ENCODE peak calls at places on chromosomes 3 and 15, in nine cellular contexts. G is heart left ventricle, N is HCT116, B is fibroblast of lung, Z is kidney epithelial cell, P is OCI-LY7, D is GM12878, J is thoracic aorta, F is colonic mucosa. R is an unnamed sample.

GRCh38 chr3:105367063-105367405 is 325 bp downstream of the ALCAM start:
- DNase-seq in D (no peak), Z (no peak), F (peak), G (no peak), P (peak), N (no peak), B (no peak), J (no peak), R (no peak)

GRCh38 chr15:90529008-90529368 is 735 bp upstream of the CRTC3 start:
- DNase-seq in Z (no peak), J (no peak), P (no peak), N (no peak), D (no peak), B (no peak), G (peak), F (no peak), R (no peak)

GRCh38 chr3:12906141-12906915 is 65.0 kb upstream of the RPL32 start:
- DNase-seq in B (no peak), J (no peak), G (no peak), P (no peak), F (no peak), Z (no peak), N (no peak), D (no peak), R (no peak)

GRCh38 chr15:85622432-85622831 is 172.3 kb downstream of the KLHL25 start:
- DNase-seq in N (no peak), G (no peak), B (peak), D (no peak), F (no peak), Z (no peak), P (no peak), J (no peak), R (no peak)

GRCh38 chr3:174132006-174132405 is 727.1 kb upstream of the NAALADL2 start:
- DNase-seq in F (no peak), P (no peak), Z (no peak), B (no peak), D (no peak), N (no peak), G (no peak), J (no peak), R (no peak)

GRCh38 chr3:183224180-183224579 is 28.9 kb upstream of the B3GNT5 start:
- DNase-seq in D (no peak), P (no peak), Z (no peak), N (no peak), B (no peak), J (no peak), F (no peak), G (no peak), R (no peak)

GRCh38 chr15:36738817-36739216 is 159.4 kb downstream of the CDIN1 start:
- DNase-seq in N (no peak), P (no peak), Z (no peak), G (no peak), F (no peak), J (no peak), B (no peak), D (no peak), R (no peak)

GRCh38 chr3:107520535-107520934 is 2.2 kb upstream of the BBX start:
- DNase-seq in N (no peak), B (no peak), G (no peak), J (no peak), Z (no peak), D (no peak), P (no peak), F (no peak), R (no peak)

GRCh38 chr3:9685216-9686049 is 18.2 kb upstream of the CPNE9 start:
- DNase-seq in Z (no peak), D (no peak), G (no peak), J (no peak), N (no peak), B (no peak), P (no peak), F (no peak), R (no peak)

GRCh38 chr15:70066422-70066821 is 31.3 kb downstream of the TLE3 start:
- DNase-seq in B (peak), N (no peak), P (no peak), Z (no peak), F (no peak), J (no peak), D (no peak), G (no peak), R (no peak)

GRCh38 chr15:78552597-78552996 is 12.4 kb downstream of the PSMA4 start:
- DNase-seq in G (no peak), D (no peak), F (no peak), B (no peak), P (no peak), N (no peak), Z (no peak), J (no peak), R (no peak)

GRCh38 chr15:87707076-87707475 is 549.5 kb downstream of the NTRK3 start:
- DNase-seq in G (no peak), N (no peak), J (no peak), B (no peak), F (no peak), Z (no peak), P (no peak), D (no peak), R (no peak)

GRCh38 chr3:152054315-152054714 is 180.9 kb downstream of the SUCNR1 start:
- DNase-seq in D (no peak), N (no peak), B (no peak), P (no peak), G (no peak), F (no peak), J (no peak), Z (no peak), R (no peak)

GRCh38 chr3:133588784-133589465 is 15.4 kb downstream of the CDV3 start:
- DNase-seq in J (no peak), F (no peak), D (no peak), B (no peak), N (no peak), P (no peak), Z (no peak), G (no peak), R (no peak)

GRCh38 chr3:94862703-94863102 is 799.8 kb downstream of the NSUN3 start:
- DNase-seq in N (no peak), D (no peak), F (no peak), G (no peak), J (no peak), Z (no peak), B (peak), P (peak), R (peak)

GRCh38 chr3:51434746-51435323 is 43.8 kb downstream of the RBM15B start:
- DNase-seq in D (peak), Z (no peak), B (peak), J (no peak), N (peak), G (peak), F (peak), P (peak), R (peak)

GRCh38 chr3:170418422-170419300 is at the start of gene CLDN11:
- DNase-seq in J (no peak), N (no peak), G (peak), D (no peak), F (no peak), P (no peak), B (peak), Z (no peak), R (no peak)

GRCh38 chr3:33128706-33129105 is 14.9 kb downstream of the CRTAP start:
- DNase-seq in J (no peak), G (no peak), D (no peak), B (no peak), Z (no peak), N (no peak), P (no peak), F (no peak), R (no peak)

GRCh38 chr15:91243806-91244205 is 143.7 kb downstream of the SV2B start:
- DNase-seq in G (no peak), F (no peak), J (no peak), Z (no peak), N (no peak), D (no peak), B (no peak), P (no peak), R (no peak)

GRCh38 chr3:160665784-160666526 is 11.0 kb upstream of the ARL14 start:
- DNase-seq in J (no peak), D (peak), F (peak), B (peak), N (no peak), P (no peak), G (no peak), Z (peak), R (no peak)

GRCh38 chr15:78209646-78210348 is 24.6 kb downstream of the ACSBG1 start:
- DNase-seq in Z (no peak), D (no peak), J (no peak), P (no peak), B (no peak), F (peak), G (peak), N (no peak), R (peak)

GRCh38 chr3:54342676-54343075 is 220.3 kb downstream of the CACNA2D3 start:
- DNase-seq in F (no peak), G (no peak), J (no peak), P (no peak), B (no peak), D (no peak), Z (no peak), N (no peak), R (no peak)

GRCh38 chr3:54069961-54070360 is 52.4 kb upstream of the CACNA2D3 start:
- DNase-seq in F (no peak), G (no peak), P (peak), B (no peak), Z (no peak), J (no peak), D (no peak), N (no peak), R (no peak)

GRCh38 chr3:77313843-77314242 is 273.9 kb downstream of the ROBO2 start:
- DNase-seq in N (no peak), D (no peak), G (no peak), P (no peak), B (no peak), Z (no peak), J (no peak), F (no peak), R (no peak)

DNA sequence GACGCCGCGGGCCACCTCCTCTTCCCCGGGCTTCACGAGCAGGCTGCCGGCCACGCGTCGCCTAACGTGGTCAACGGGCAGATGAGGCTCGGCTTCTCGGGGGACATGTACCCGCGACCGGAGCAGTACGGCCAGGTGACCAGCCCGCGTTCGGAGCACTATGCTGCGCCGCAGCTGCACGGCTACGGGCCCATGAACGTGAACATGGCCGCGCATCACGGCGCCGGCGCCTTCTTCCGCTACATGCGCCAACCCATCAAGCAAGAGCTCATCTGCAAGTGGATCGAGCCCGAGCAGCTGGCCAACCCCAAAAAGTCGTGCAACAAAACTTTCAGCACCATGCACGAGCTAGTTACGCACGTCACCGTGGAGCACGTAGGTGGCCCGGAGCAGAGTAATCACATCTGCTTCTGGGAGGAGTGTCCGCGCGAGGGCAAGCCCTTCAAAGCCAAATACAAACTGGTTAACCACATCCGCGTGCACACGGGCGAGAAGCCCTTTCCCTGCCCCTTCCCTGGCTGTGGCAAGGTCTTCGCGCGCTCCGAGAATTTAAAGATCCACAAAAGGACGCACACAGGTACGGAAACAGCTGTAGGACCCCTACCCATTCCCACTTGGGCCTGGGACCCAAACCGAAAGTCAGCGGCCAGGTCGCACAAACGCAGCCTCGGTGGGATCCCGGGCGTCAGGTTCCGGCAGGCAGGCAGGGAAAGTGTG is 1.5 kb downstream of the ZIC1 start:
- DNase-seq in P (no peak), G (no peak), N (no peak), B (peak), J (no peak), F (no peak), D (no peak), Z (no peak), R (no peak)
- H3K4me3 ChIP-seq in P (no peak), G (peak), N (no peak), B (peak), J (peak), F (peak), D (no peak), Z (no peak), R (no peak)

DNA sequence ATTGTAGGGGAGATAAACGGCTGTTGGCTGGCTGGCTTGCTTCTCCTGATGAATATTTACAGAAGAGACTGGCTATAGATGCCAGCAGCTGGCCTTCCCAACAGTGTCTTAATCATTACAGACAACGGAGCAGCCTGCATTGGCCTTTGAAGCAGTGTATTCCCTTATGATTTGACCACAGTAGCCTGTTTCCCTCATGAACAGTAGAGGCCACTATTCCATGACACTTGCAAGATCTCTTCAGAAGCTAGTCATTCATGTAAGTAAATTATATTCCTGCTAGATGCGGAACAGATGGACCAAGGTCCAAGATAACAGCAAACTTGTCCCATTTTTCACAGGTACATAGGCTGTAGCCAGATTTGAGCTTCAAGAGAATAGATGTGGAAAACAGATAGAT is 47.3 kb downstream of the TMCO5A start:
- DNase-seq in F (no peak), G (no peak), Z (no peak), D (no peak), J (no peak), N (peak), P (peak), B (peak), R (no peak)
- TF ChIP-seq CTCF in F (no peak), G (peak), Z (peak), D (peak), J (no peak), N (peak), P (peak), B (peak), R (peak)

DNA sequence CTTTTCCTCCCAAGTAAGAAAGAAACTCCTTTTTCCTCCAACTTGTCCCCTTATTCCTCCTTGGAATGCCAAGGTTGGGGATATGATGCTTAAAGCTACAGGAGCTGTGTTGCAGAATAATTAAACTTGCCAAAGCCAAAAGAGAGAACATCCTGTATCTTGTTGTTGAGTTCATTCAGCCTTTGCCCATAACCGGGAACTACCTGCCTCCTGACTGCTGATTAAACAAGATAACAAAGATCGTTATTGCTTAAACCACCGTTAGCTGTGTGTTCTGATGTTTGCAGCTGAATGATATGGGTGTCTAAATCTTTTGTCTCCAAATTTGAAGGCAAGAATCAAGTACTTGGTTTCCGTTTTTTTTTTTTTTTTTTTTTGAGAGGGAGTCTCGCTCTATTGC is 61.6 kb downstream of the DPPA2 start:
- DNase-seq in D (no peak), Z (no peak), F (no peak), J (no peak), P (no peak), B (no peak), N (no peak), G (no peak), R (no peak)
- H3K4me3 ChIP-seq in D (no peak), Z (no peak), F (no peak), J (no peak), P (no peak), B (no peak), N (no peak), G (no peak), R (no peak)

GRCh38 chr3:116386168-116386567 is 59.1 kb downstream of the LSAMP start:
- DNase-seq in F (no peak), G (no peak), N (no peak), B (no peak), P (no peak), D (no peak), J (no peak), Z (no peak), R (no peak)
- TF ChIP-seq CTCF in F (no peak), G (no peak), N (no peak), B (no peak), P (no peak), D (no peak), J (no peak), Z (no peak), R (no peak)

DNA sequence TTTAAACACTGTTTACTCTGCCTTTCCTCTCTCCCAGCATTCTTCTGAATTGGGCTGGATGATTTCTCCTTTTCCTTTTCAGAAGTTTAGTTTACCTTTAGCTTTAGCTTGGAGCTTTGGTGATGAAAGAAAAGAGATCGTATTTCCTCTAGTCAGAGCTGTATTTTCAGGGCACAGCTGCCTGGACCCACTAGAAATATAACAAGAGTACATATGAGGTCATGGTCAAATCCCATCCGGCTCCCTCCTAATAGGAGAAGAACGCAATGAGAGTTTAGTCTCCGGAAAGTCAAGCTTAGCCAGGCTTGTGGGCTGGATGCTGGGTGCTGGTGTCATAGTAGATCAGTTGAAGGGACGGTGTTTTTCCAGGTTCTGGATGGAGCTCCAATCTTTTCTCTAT is 177.1 kb upstream of the PFN2 start:
- DNase-seq in G (no peak), P (no peak), F (no peak), J (no peak), D (no peak), N (no peak), B (peak), Z (no peak), R (no peak)
- H3K4me3 ChIP-seq in G (no peak), P (no peak), F (no peak), J (no peak), D (no peak), N (no peak), B (peak), Z (no peak), R (no peak)

GRCh38 chr3:15523660-15524417 is 2.3 kb upstream of the COLQ start:
- DNase-seq in B (no peak), J (no peak), Z (no peak), G (no peak), N (no peak), P (no peak), F (no peak), D (no peak), R (no peak)

GRCh38 chr3:15525790-15526189 is 4.3 kb upstream of the COLQ start:
- DNase-seq in D (no peak), Z (no peak), F (no peak), B (no peak), N (no peak), P (no peak), G (no peak), J (no peak), R (no peak)

GRCh38 chr3:15531346-15531745 is 9.8 kb upstream of the COLQ start:
- DNase-seq in N (no peak), Z (no peak), J (no peak), D (no peak), P (no peak), B (no peak), G (no peak), F (no peak), R (no peak)

GRCh38 chr3:15528881-15529537 is 7.5 kb upstream of the COLQ start:
- DNase-seq in D (no peak), B (no peak), F (no peak), N (no peak), G (no peak), J (no peak), Z (no peak), P (no peak), R (no peak)

GRCh38 chr3:15527031-15527459 is 5.5 kb upstream of the COLQ start:
- DNase-seq in Z (no peak), P (peak), N (no peak), G (no peak), D (no peak), F (no peak), J (no peak), B (peak), R (no peak)
- TF ChIP-seq CTCF in Z (no peak), P (peak), N (no peak), G (no peak), D (peak), F (no peak), J (peak), B (peak), R (no peak)

DNA sequence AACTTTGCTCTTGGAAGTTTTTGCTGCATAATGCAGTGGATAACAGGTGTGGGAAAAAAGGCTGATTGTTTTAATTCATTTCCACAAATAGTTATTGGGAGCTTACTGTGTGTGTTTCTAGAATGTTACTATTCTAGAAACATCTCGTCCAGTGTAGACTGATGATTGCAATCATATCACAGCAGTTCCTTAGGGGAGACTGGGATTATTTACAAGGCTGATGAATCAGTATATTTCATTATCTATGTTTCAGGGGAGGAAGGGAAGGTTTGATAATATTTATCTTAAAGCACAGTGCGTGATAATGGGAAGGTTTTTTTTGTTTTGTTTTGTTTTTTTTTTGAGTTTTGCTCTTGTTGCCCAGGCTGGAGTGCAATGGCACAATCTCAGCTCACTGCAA is 2.4 kb downstream of the USP13 start:
- DNase-seq in J (no peak), G (no peak), D (no peak), P (no peak), F (no peak), N (no peak), B (no peak), Z (no peak), R (no peak)
- H3K4me3 ChIP-seq in J (no peak), G (peak), D (peak), P (peak), F (no peak), N (no peak), B (no peak), Z (no peak), R (no peak)

GRCh38 chr3:73511555-73511954 is 113.2 kb downstream of the PDZRN3 start:
- DNase-seq in Z (no peak), P (no peak), J (no peak), N (no peak), B (no peak), D (no peak), G (no peak), F (peak), R (no peak)
- TF ChIP-seq CTCF in Z (no peak), P (no peak), J (no peak), N (no peak), B (no peak), D (no peak), G (no peak), F (no peak), R (no peak)